ENCODE peak calls at places on chromosomes 4 and X, in five cellular contexts. L is hepatocyte, B is lower lobe of right lung, N is mammary epithelial cell, O is H9. H is an unnamed sample. For H3K4me1, the result is how much of the 10 kb centered on the place peaks cover.

GRCh38 chr4:109434007-109434792 is 585 bp downstream of the SEC24B start:
- DNase-seq in B (peak), L (peak), O (peak), N (peak), H (peak)

GRCh38 chr4:151236036-151236435 is 40.9 kb upstream of the PRSS48 start:
- DNase-seq in O (no peak), L (no peak), N (no peak), B (no peak), H (no peak)

GRCh38 chr4:95084584-95084983 is 326.8 kb downstream of the BMPR1B start:
- DNase-seq in B (no peak), N (peak), O (no peak), L (peak), H (no peak)

GRCh38 chr4:120922390-120923200 is at the start of gene PRDM5:
- DNase-seq in B (peak), O (peak), L (peak), N (peak), H (peak)

GRCh38 chr4:174156239-174156826 is 127.1 kb downstream of the FBXO8 start:
- DNase-seq in L (peak), O (no peak), B (no peak), N (peak), H (peak)

GRCh38 chr4:67891645-67892044 is 7.8 kb upstream of the TMPRSS11D start:
- DNase-seq in N (no peak), O (no peak), B (no peak), L (no peak), H (no peak)

GRCh38 chrX:71536285-71536684 is 3.4 kb downstream of the OGT start:
- DNase-seq in N (peak), B (no peak), O (no peak), L (no peak), H (no peak)

GRCh38 chr4:157803441-157804168 is 369.2 kb downstream of the GASK1B start:
- DNase-seq in N (peak), B (no peak), L (no peak), O (no peak), H (no peak)

GRCh38 chrX:124594017-124594651 is 247.8 kb downstream of the SH2D1A start:
- DNase-seq in L (peak), B (no peak), N (peak), O (no peak), H (no peak)

GRCh38 chr4:20255823-20256222 is 4.1 kb downstream of the SLIT2 start:
- DNase-seq in O (no peak), B (no peak), L (no peak), N (no peak), H (no peak)

GRCh38 chr4:7333024-7333780 is 101.5 kb downstream of the PSAPL1 start:
- DNase-seq in L (no peak), N (no peak), O (no peak), B (no peak), H (no peak)

GRCh38 chr4:4912155-4912554 is 52.7 kb downstream of the MSX1 start:
- DNase-seq in B (no peak), L (no peak), O (no peak), N (no peak), H (no peak)

GRCh38 chr4:147940144-147940543 is 208.3 kb downstream of the ARHGAP10 start:
- DNase-seq in L (no peak), N (no peak), B (no peak), O (no peak), H (no peak)

GRCh38 chr4:139721789-139722188 is 56.2 kb downstream of the MGST2 start:
- DNase-seq in B (no peak), O (no peak), L (no peak), N (no peak), H (no peak)

GRCh38 chr4:168631241-168632151 is 134.6 kb downstream of the PALLD start:
- DNase-seq in L (peak), N (peak), O (peak), B (peak), H (peak)

GRCh38 chr4:4379540-4380087 is 7.3 kb upstream of the NSG1 start:
- DNase-seq in O (no peak), L (no peak), N (no peak), B (no peak), H (no peak)

GRCh38 chr4:126969360-126969759 is 663.4 kb upstream of the INTU start:
- DNase-seq in B (no peak), O (no peak), N (no peak), L (no peak), H (no peak)

GRCh38 chrX:51459125-51459524 is 37.3 kb downstream of the NUDT11 start:
- DNase-seq in L (peak), B (no peak), O (no peak), N (peak), H (peak)

GRCh38 chr4:931194-931959 is 739 bp downstream of the GAK start:
- DNase-seq in N (peak), B (no peak), O (no peak), L (peak), H (peak)

GRCh38 chr4:1266881-1267763 is 18.2 kb upstream of the CTBP1 start:
- DNase-seq in B (no peak), L (no peak), N (no peak), O (no peak), H (no peak)

GRCh38 chr4:105930696-105931095 is 35.4 kb downstream of the NPNT start:
- DNase-seq in L (no peak), N (no peak), B (no peak), O (no peak), H (no peak)

GRCh38 chrX:92247076-92247475 is 467.9 kb downstream of the PCDH11X start:
- DNase-seq in B (no peak), O (no peak), N (peak), L (no peak), H (no peak)

GRCh38 chr4:61588621-61589020 is 388.5 kb downstream of the ADGRL3 start:
- DNase-seq in L (no peak), N (no peak), B (no peak), O (no peak), H (no peak)

GRCh38 chr4:61590881-61591280 is 390.8 kb downstream of the ADGRL3 start:
- DNase-seq in B (no peak), L (no peak), O (no peak), N (no peak), H (no peak)
- TF ChIP-seq CTCF in B (no peak), L (no peak), O (peak), N (peak), H (peak)

DNA sequence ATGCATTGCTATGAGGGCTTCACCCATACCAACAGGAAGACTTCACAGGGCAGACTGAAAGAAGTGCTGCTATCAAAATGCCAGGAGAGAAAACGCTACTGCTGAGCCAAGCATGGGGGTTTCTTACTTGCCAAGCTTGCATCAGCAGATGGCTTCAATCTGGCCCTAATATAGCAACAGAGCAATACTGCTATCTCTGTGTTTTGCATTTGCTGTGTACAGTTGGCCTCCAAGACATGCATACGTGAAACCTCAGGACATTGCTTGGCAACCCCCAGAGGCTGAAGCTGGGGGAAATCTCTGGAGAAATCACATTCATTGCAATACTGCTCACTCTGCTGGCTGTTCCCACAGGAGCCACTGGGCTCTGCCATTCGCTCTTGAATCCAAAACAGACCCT is 127.2 kb upstream of the GPC4 start:
- DNase-seq in O (no peak), L (no peak), B (no peak), N (no peak), H (peak)
- H3K27ac ChIP-seq in O (no peak), L (peak), B (no peak), N (no peak), H (peak)

GRCh38 chr4:38073596-38074234 is 113.5 kb downstream of the PTTG2 start:
- DNase-seq in B (no peak), N (no peak), L (no peak), O (no peak), H (peak)

GRCh38 chr4:38077791-38078489 is 117.7 kb downstream of the PTTG2 start:
- DNase-seq in O (no peak), B (no peak), L (no peak), N (no peak), H (no peak)

GRCh38 chr4:38076153-38076669 is 116.0 kb downstream of the PTTG2 start:
- DNase-seq in O (no peak), B (no peak), N (no peak), L (no peak), H (no peak)

GRCh38 chr4:38072578-38072977 is 112.4 kb downstream of the PTTG2 start:
- DNase-seq in L (no peak), N (no peak), B (no peak), O (no peak), H (no peak)

DNA sequence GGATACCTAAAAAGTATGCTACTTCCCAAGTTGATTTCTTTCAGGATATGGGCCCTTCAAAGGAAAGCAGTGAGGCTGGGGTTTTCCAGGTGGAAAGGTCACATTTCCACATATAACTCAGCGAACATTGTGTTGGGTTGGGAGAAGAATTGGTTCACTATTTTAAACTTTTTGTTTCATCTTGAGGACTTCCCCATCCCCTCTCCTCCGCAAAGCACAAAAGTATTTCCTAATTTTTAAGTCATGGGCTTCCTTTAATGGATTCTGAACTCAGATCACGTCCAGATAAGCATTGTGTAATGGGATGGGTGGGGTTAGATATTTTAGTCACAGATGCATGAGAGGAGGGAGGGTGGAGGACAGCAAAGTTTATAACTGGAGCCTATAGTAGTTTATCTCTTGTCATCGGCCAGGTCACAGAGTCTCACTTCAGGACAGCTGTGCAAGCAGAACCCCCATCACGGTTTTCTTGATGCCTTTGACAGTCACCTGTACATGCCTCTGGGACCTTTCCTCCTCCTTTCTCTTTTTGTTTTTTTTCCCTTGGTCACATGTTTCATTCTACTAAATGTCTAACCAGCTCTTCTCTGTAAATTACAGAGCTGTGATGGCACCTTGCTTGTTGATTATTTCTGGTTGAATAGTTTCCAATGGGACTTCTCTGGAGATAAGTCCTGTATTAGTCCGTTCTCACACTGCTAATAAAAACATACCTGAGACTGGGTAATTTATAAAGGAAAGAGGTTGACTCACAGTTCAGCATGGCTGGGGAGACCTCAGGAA is 115.4 kb downstream of the PTTG2 start:
- DNase-seq in N (peak), B (no peak), O (no peak), L (peak), H (no peak)
- H3K4me1 ChIP-seq in N (under half), B (under half), O (under half), L (under half), H (under half)

GRCh38 chrX:22395372-22395771 is 122.7 kb downstream of the CBLL2 start:
- DNase-seq in O (no peak), L (no peak), B (no peak), N (peak), H (no peak)
- TF ChIP-seq CTCF in O (no peak), L (no peak), B (no peak), N (no peak), H (no peak)